ENCODE peak calls at places on chromosome 13, in six cellular contexts. Q is fibroblast of lung; E is astrocyte; M is IMR-90; P is CD8-positive, alpha-beta T cell; R is HFF-Myc. F is an unnamed sample.

GRCh38 chr13:30735025-30735967 is at the start of gene ALOX5AP:
- DNase-seq in R (no peak), P (peak), E (no peak), M (no peak), Q (no peak), F (peak)

GRCh38 chr13:99614465-99614885 is 113.2 kb downstream of the TM9SF2 start:
- DNase-seq in M (no peak), P (no peak), R (no peak), E (no peak), Q (no peak), F (peak)

GRCh38 chr13:40485611-40486517 is 180.6 kb downstream of the FOXO1 start:
- DNase-seq in Q (no peak), M (no peak), P (peak), R (no peak), E (no peak), F (peak)

GRCh38 chr13:27027086-27027667 is 144.4 kb downstream of the USP12 start:
- DNase-seq in E (no peak), M (no peak), Q (no peak), P (no peak), R (no peak), F (no peak)

GRCh38 chr13:112894423-112894672 is 74.7 kb upstream of the MCF2L start:
- DNase-seq in Q (no peak), P (no peak), M (no peak), E (no peak), R (no peak), F (no peak)

GRCh38 chr13:109790951-109791605 is 4.7 kb upstream of the IRS2 start:
- DNase-seq in E (no peak), P (peak), Q (peak), R (no peak), M (peak), F (no peak)

GRCh38 chr13:107864543-107865460 is 350.5 kb downstream of the LIG4 start:
- DNase-seq in Q (peak), R (peak), P (no peak), M (peak), E (peak), F (peak)

GRCh38 chr13:48817166-48817802 is 158.4 kb upstream of the FNDC3A start:
- DNase-seq in M (no peak), R (no peak), P (no peak), E (no peak), Q (no peak), F (no peak)

GRCh38 chr13:81001828-81002385 is 661.0 kb upstream of the SPRY2 start:
- DNase-seq in E (peak), Q (no peak), R (no peak), P (no peak), M (no peak), F (no peak)

GRCh38 chr13:89862011-89862690 is 1485.3 kb upstream of the MIR17HG start:
- DNase-seq in Q (no peak), P (no peak), M (no peak), E (no peak), R (no peak), F (no peak)

GRCh38 chr13:113046066-113046882 is 59.3 kb upstream of the F7 start:
- DNase-seq in E (no peak), M (no peak), Q (no peak), R (no peak), P (no peak), F (no peak)

GRCh38 chr13:75443356-75443958 is 38.5 kb downstream of the TBC1D4 start:
- DNase-seq in P (no peak), R (no peak), M (no peak), E (no peak), Q (no peak), F (no peak)

GRCh38 chr13:59519776-59520175 is 644.0 kb downstream of the DIAPH3 start:
- DNase-seq in M (no peak), R (no peak), P (no peak), Q (peak), E (peak), F (no peak)

GRCh38 chr13:30569901-30570576 is 47.7 kb upstream of the USPL1 start:
- DNase-seq in R (peak), M (peak), E (peak), Q (peak), P (no peak), F (no peak)

GRCh38 chr13:51339354-51339753 is at the start of gene SERPINE3:
- DNase-seq in P (no peak), R (no peak), M (no peak), E (no peak), Q (no peak), F (no peak)
- TF ChIP-seq CTCF in P (no peak), R (no peak), M (no peak), E (no peak), Q (no peak), F (no peak)

DNA sequence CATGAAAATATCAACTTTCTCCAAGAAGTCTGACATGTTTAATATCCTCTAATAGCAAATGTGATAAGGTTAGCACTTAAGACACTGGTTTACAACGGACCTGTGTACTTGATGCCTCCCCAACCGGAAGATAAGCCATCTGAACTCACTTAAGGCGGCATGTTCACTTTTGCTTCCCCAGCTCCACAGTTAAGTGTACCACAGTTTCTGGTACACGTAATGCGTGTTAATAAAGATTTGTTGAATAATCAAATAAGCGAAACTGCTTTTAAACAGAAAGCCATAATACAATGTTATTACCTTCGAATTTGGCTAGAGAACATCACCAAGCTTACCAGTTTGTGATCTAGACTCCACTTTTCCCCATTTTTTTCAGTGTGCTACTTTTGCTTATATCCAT is 1.4 kb upstream of the PAN3 start:
- DNase-seq in E (no peak), Q (peak), R (no peak), M (no peak), P (no peak), F (peak)
- H3K4me3 ChIP-seq in E (peak), Q (peak), R (peak), M (peak), P (peak), F (peak)

GRCh38 chr13:111335263-111335662 is 14.8 kb downstream of the TEX29 start:
- DNase-seq in M (no peak), R (no peak), E (no peak), P (no peak), Q (no peak), F (no peak)
- TF ChIP-seq CTCF in M (no peak), R (no peak), E (no peak), P (no peak), Q (no peak), F (no peak)

GRCh38 chr13:110868631-110869165 is 46.2 kb downstream of the ANKRD10 start:
- DNase-seq in Q (no peak), R (no peak), E (no peak), P (no peak), M (no peak), F (no peak)
- H3K4me3 ChIP-seq in Q (no peak), R (no peak), E (no peak), P (no peak), M (no peak), F (no peak)

GRCh38 chr13:104015646-104016396 is 949.6 kb upstream of the SLC10A2 start:
- DNase-seq in R (no peak), Q (peak), E (peak), P (no peak), M (peak), F (no peak)

GRCh38 chr13:104014803-104015645 is 948.8 kb upstream of the SLC10A2 start:
- DNase-seq in E (peak), R (no peak), M (peak), Q (peak), P (no peak), F (no peak)

GRCh38 chr13:104008571-104009435 is 942.6 kb upstream of the SLC10A2 start:
- DNase-seq in P (no peak), E (peak), Q (peak), R (no peak), M (peak), F (no peak)

GRCh38 chr13:104008075-104008474 is 941.9 kb upstream of the SLC10A2 start:
- DNase-seq in P (no peak), Q (no peak), M (no peak), E (no peak), R (no peak), F (no peak)

DNA sequence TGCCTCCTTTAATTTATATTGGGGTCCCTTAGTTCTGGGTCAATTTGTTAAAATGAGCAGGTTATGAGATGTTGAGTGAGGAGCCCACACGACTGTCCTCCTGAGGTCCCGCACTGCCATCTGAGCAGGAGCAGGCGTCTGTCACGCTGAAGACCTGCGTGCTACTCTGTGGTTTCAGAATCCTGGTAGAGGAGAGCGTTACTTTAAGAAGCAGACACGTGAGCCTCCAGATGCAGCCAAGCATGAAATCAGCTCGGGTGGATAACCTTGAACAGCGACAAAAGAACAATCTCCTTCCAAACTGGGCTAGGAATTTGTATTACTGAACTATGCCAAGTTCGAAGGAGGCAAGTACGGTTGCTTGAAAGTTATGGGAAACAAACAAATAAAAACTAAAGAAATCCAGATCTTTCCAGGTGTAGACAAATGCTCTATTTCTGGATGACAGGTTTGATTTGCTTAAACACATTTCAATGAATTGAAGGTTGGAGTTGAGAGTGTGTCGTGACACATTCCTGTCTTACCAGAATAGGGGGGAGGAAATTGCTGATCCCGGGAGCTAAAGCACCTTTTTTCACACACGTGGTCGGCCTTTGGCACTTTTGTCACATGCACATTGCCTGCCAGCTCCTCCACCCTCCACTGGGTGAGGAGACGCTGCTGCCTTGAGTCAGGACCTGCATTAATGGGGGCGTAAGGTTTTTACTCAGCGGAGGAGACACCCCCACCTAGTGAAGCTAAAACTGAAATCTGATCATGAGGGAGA is 945.5 kb upstream of the SLC10A2 start:
- DNase-seq in P (no peak), E (peak), Q (no peak), R (no peak), M (no peak), F (no peak)
- TF ChIP-seq CTCF in P (no peak), E (no peak), Q (no peak), R (no peak), M (no peak), F (no peak)

DNA sequence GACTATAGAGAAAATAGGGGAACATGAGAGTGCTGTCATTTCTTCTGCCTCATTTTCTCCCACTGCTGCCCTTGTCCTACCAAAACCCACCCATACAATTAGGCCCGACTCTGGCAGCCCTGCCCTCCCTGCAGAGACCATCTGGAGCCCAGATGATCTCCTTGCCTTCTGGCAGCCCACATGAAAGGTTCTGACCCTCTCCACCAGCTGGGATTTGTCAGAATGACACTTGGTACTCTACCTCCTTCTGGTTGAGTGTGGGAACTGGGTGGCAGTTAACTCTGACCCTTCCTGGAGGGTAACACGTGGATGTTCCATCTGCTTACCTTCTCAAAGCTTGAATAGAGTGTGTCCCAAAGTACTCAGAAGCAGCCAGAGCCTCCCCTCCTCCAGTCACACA is 21.0 kb upstream of the SIAH3 start:
- DNase-seq in Q (peak), R (peak), M (no peak), E (no peak), P (no peak), F (peak)
- H3K4me3 ChIP-seq in Q (no peak), R (no peak), M (no peak), E (no peak), P (no peak), F (no peak)

DNA sequence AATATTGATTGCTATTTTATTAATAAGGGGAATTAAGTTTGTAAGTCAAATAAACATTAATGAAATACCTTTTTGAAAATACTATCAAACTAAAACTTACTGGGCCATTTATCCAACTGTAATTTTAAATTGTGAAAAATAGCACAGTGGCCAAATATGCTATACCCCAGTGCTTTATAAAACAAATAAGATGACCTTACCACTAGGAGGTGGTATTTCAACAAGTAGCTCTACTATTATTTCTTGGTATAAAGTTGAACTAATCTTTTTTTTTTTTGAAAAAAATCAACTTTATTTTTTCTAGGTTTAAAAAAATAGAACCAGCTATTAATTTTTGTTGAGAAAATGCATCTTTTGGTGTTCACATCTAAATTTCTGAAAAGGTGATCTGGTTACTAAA is 14.7 kb downstream of the LACC1 start:
- DNase-seq in R (no peak), E (no peak), P (no peak), Q (peak), M (no peak), F (no peak)
- TF ChIP-seq CTCF in R (no peak), E (no peak), P (peak), Q (peak), M (peak), F (no peak)

DNA sequence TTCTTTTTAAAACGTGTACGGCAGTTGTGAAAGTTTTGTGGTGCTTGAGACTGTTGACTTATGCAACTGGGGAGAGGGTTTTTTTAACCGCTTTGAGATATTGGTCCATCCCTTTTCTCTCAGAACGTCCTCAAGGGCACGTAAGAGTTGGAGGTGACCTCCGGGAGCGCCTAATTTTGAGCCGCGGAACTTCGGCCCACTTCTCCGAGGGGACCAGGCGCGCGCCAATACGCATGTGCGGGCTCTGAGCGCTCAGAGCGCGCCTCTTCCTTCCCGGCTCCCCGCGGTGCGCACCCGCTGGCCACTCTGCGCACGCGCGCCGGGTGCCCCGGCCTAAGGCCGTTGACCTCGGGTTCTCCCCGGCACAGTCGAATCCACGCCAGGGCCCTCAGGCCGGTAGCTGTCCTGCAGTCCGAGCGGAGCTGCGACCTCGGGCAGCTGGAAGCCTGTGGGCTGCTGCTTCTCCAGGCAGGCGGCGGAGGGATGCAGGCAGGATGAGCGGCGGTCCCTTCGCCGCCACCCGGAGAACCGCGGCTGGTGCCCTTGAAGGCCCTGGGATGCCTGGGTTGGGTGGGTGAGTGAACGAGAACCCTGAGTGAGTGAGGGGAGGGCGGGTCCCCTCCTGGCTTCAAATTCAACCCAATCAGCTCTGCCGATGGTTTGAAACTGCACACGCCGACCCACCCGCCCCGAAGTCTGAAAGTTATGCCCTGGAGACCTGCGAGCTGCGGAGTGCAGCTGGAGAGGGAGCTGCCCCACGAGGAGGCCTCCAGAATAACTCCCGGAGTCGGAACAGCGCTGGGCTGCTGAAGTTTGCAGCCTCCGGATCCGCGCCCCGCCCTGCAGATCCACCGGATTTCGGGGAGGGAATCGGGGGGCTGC is 7.3 kb downstream of the POU4F1 start:
- DNase-seq in Q (peak), M (no peak), R (no peak), P (no peak), E (no peak), F (no peak)
- H3K4me3 ChIP-seq in Q (no peak), M (peak), R (no peak), P (no peak), E (peak), F (no peak)

F was measured in GM12865.